ENCODE peak calls at places on chromosomes 16 and 17, in four cellular contexts. X is AG09309, M is hypothalamus, U is mucosa of descending colon. Y is an unnamed sample.

GRCh38 chr17:15406081-15406480 is 61.3 kb downstream of the CDRT4 start:
- DNase-seq in U (no peak), X (no peak), M (no peak), Y (no peak)

GRCh38 chr17:73795730-73796129 is 151.5 kb upstream of the SDK2 start:
- DNase-seq in X (no peak), U (no peak), M (no peak), Y (no peak)

GRCh38 chr16:3478242-3478925 is 16.9 kb downstream of the C16orf90 start:
- DNase-seq in U (peak), M (no peak), X (no peak), Y (no peak)

GRCh38 chr17:75270218-75270965 is 639 bp downstream of the MIF4GD start:
- DNase-seq in M (no peak), U (peak), X (no peak), Y (peak)

GRCh38 chr17:5555254-5555653 is 29.1 kb downstream of the NLRP1 start:
- DNase-seq in U (no peak), X (peak), M (no peak), Y (no peak)

GRCh38 chr16:84907046-84907445 is 87.3 kb downstream of the CRISPLD2 start:
- DNase-seq in U (no peak), X (no peak), M (no peak), Y (no peak)

GRCh38 chr17:47694018-47694817 is at the start of gene TBKBP1:
- DNase-seq in U (peak), X (no peak), M (no peak), Y (no peak)

GRCh38 chr16:89586853-89587252 is 11.3 kb downstream of the CPNE7 start:
- DNase-seq in U (no peak), M (no peak), X (no peak), Y (no peak)

GRCh38 chr17:82231562-82232321 is 2.9 kb downstream of the SLC16A3 start:
- DNase-seq in X (no peak), U (peak), M (no peak), Y (no peak)

GRCh38 chr17:70138309-70138865 is 30.9 kb upstream of the KCNJ2 start:
- DNase-seq in M (no peak), U (no peak), X (peak), Y (no peak)

GRCh38 chr16:67399218-67399733 is 6.0 kb upstream of the TPPP3 start:
- DNase-seq in U (no peak), X (no peak), M (no peak), Y (no peak)

GRCh38 chr16:32116080-32116479 is 137.0 kb upstream of the TP53TG3D start:
- DNase-seq in M (no peak), X (no peak), U (no peak), Y (no peak)

GRCh38 chr16:23836404-23837291 is 865 bp downstream of the PRKCB start:
- DNase-seq in X (no peak), U (no peak), M (no peak), Y (no peak)

GRCh38 chr17:49472527-49472926 is 22.6 kb upstream of the NGFR start:
- DNase-seq in M (no peak), X (no peak), U (no peak), Y (no peak)